ENCODE peak calls at places on chromosome X, in nine cellular contexts. M, X, P, J, I, Q, K, D and Y are unnamed samples.

GRCh38 chrX:155048997-155049619 is 21.8 kb downstream of the CMC4 start:
- DNase-seq in Q (peak; percentile 53), J (peak; percentile 45), D (peak; percentile 11), M (peak; percentile 44), K (peak; percentile 28), I (peak; percentile 25), X (no peak), P (peak; percentile 25), Y (no peak)

GRCh38 chrX:21167028-21167427 is 207.2 kb upstream of the CNKSR2 start:
- DNase-seq in Q (no peak), M (no peak), K (no peak), P (no peak), D (no peak), J (no peak), I (no peak), X (no peak), Y (no peak)

GRCh38 chrX:72121381-72121780 is 10.3 kb downstream of the RTL5 start:
- DNase-seq in P (no peak), I (peak; percentile 36), M (no peak), J (peak; percentile 32), X (no peak), D (no peak), K (peak; percentile 70), Q (peak; percentile 83), Y (no peak)

GRCh38 chrX:127519323-127519722 is 532.9 kb downstream of the ACTRT1 start:
- DNase-seq in J (no peak), K (no peak), I (no peak), P (no peak), D (no peak), X (no peak), Q (no peak), M (no peak), Y (no peak)

GRCh38 chrX:10050481-10050880 is 83.3 kb downstream of the CLDN34 start:
- DNase-seq in J (no peak), K (peak; percentile 39), M (no peak), D (no peak), Q (no peak), X (no peak), I (no peak), P (no peak), Y (no peak)

GRCh38 chrX:14865201-14865600 is 7.7 kb downstream of the FANCB start:
- DNase-seq in P (no peak), D (no peak), K (no peak), X (no peak), I (no peak), M (no peak), Q (peak; percentile 14), J (peak; percentile 37), Y (no peak)

GRCh38 chrX:130539721-130540321 is 138.0 kb downstream of the RBMX2 start:
- DNase-seq in K (peak; percentile 22), P (no peak), D (peak; percentile 12), X (peak; percentile 42), J (peak; percentile 18), M (peak; percentile 57), Q (peak; percentile 42), I (no peak), Y (peak; percentile 28)

GRCh38 chrX:100410083-100410590 is at the start of gene PCDH19:
- DNase-seq in D (peak; percentile 32), I (no peak), K (peak; percentile 66), M (peak; percentile 82), X (peak; percentile 30), P (no peak), Q (peak; percentile 13), J (no peak), Y (no peak)

GRCh38 chrX:129932792-129933321 is 26.9 kb downstream of the UTP14A start:
- DNase-seq in P (no peak), D (peak; percentile 12), Q (no peak), J (no peak), M (no peak), X (peak; percentile 24), I (no peak), K (peak; percentile 49), Y (peak; percentile 9)

GRCh38 chrX:21176927-21177571 is 197.2 kb upstream of the CNKSR2 start:
- DNase-seq in I (no peak), X (no peak), K (no peak), P (no peak), M (no peak), D (no peak), Q (no peak), J (no peak), Y (no peak)

GRCh38 chrX:13165747-13166146 is 121.3 kb upstream of the FAM9C start:
- DNase-seq in M (no peak), I (no peak), X (no peak), D (no peak), K (no peak), J (no peak), P (no peak), Q (no peak), Y (no peak)

GRCh38 chrX:1391370-1391706 is 575 bp downstream of the SLC25A6 start:
- DNase-seq in Q (no peak), J (no peak), I (no peak), P (no peak), M (peak; percentile 91), K (no peak), X (peak; percentile 96), D (peak; percentile 81), Y (no peak)

GRCh38 chrX:83108278-83108677 is 399.8 kb upstream of the POU3F4 start:
- DNase-seq in K (no peak), X (no peak), P (no peak), Q (no peak), D (no peak), J (no peak), I (no peak), M (no peak), Y (no peak)